ENCODE peak calls at places on chromosome 19, in nine cellular contexts. L, X, H, R, I, J, D, U and B are unnamed samples.

GRCh38 chr19:44869728-44870470 is 21.2 kb upstream of the TOMM40 start:
- DNase-seq in L (peak; percentile 81), X (peak; percentile 71), H (no peak), R (no peak), I (peak; percentile 27), J (no peak), D (no peak), U (peak; percentile 69), B (no peak)

GRCh38 chr19:19109601-19110000 is 28.7 kb downstream of the TMEM161A start:
- DNase-seq in L (no peak), X (peak; percentile 25), H (no peak), R (no peak), I (no peak), J (no peak), D (no peak), U (no peak), B (no peak)

GRCh38 chr19:11887618-11888531 is at the start of gene ZNF69:
- DNase-seq in L (peak; percentile 92), X (peak; percentile 56), H (peak; percentile 85), R (peak; percentile 97), I (peak; percentile 70), J (peak; percentile 94), D (peak; percentile 97), U (peak; percentile 92), B (peak; percentile 75)

GRCh38 chr19:19204181-19204580 is 967 bp upstream of the NR2C2AP start:
- DNase-seq in L (no peak), X (no peak), H (no peak), R (peak; percentile 45), I (peak; percentile 20), J (no peak), D (no peak), U (no peak), B (no peak)

GRCh38 chr19:11191273-11191755 is 6.0 kb downstream of the KANK2 start:
- DNase-seq in L (peak; percentile 88), X (peak; percentile 87), H (peak; percentile 45), R (peak; percentile 42), I (peak; percentile 53), J (peak; percentile 91), D (no peak), U (no peak), B (peak; percentile 78)

GRCh38 chr19:30692517-30692870 is 320.3 kb downstream of the ZNF536 start:
- DNase-seq in L (peak; percentile 56), X (no peak), H (no peak), R (no peak), I (no peak), J (no peak), D (peak; percentile 18), U (no peak), B (peak; percentile 39)

GRCh38 chr19:18776736-18777135 is 14.4 kb downstream of the COMP start:
- DNase-seq in L (no peak), X (peak; percentile 52), H (no peak), R (peak; percentile 48), I (peak; percentile 54), J (no peak), D (no peak), U (no peak), B (no peak)

GRCh38 chr19:1407662-1408299 is 395 bp downstream of the DAZAP1 start:
- DNase-seq in L (no peak), X (no peak), H (no peak), R (no peak), I (no peak), J (peak; percentile 90), D (no peak), U (peak; percentile 59), B (no peak)

GRCh38 chr19:4083677-4084546 is 17.2 kb upstream of the ZBTB7A start:
- DNase-seq in L (no peak), X (no peak), H (no peak), R (peak; percentile 56), I (peak; percentile 61), J (peak; percentile 85), D (no peak), U (peak; percentile 64), B (no peak)

GRCh38 chr19:14480695-14481069 is 5.5 kb upstream of the PTGER1 start:
- DNase-seq in L (no peak), X (no peak), H (no peak), R (no peak), I (no peak), J (no peak), D (no peak), U (no peak), B (no peak)

GRCh38 chr19:14478113-14478545 is 3.0 kb upstream of the PTGER1 start:
- DNase-seq in L (no peak), X (no peak), H (no peak), R (no peak), I (no peak), J (peak; percentile 91), D (no peak), U (no peak), B (no peak)

GRCh38 chr19:14479309-14479984 is 4.3 kb upstream of the PTGER1 start:
- DNase-seq in L (no peak), X (no peak), H (no peak), R (no peak), I (no peak), J (peak; percentile 33), D (no peak), U (no peak), B (no peak)

GRCh38 chr19:14482112-14482941 is 7.2 kb upstream of the PTGER1 start:
- DNase-seq in L (no peak), X (no peak), H (no peak), R (no peak), I (no peak), J (no peak), D (no peak), U (no peak), B (no peak)

GRCh38 chr19:14479985-14480694 is 5.0 kb upstream of the PTGER1 start:
- DNase-seq in L (no peak), X (no peak), H (peak; percentile 44), R (peak; percentile 82), I (peak; percentile 40), J (peak; percentile 91), D (peak; percentile 82), U (no peak), B (no peak)
- H3K4me3 ChIP-seq in L (no peak overlapping the region), X (no peak overlapping the region), H (no peak overlapping the region), R (no peak overlapping the region), I (no peak overlapping the region), J (no peak overlapping the region), D (no peak overlapping the region), U (no peak overlapping the region), B (no peak overlapping the region)

DNA sequence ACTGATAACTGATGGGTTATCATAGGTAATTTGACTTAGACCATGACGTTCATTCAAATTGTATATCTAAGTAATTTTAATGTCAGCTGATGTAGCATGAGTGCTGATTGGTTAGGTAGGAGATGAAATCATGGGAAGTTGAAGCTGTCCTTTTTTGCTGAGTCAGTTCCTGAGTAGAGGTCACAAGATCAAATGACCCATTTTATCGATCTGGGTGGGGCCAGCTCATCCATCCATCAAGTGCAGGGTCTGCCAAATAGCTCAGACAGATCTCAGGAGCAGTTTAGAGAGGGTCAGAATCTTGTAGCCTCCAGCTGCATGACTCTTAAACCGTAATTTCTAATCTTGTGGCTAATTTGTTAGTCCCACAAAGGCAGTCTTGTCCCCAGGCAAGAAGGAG is 35.3 kb upstream of the CD177 start:
- DNase-seq in L (no peak), X (no peak), H (no peak), R (no peak), I (no peak), J (no peak), D (no peak), U (no peak), B (no peak)
- H3K4me3 ChIP-seq in L (no peak overlapping the region), X (no peak overlapping the region), H (no peak overlapping the region), R (no peak overlapping the region), I (no peak overlapping the region), J (no peak overlapping the region), D (no peak overlapping the region), U (no peak overlapping the region), B (no peak overlapping the region)

GRCh38 chr19:2609389-2610116 is 92.9 kb downstream of the GNG7 start:
- DNase-seq in L (peak; percentile 60), X (no peak), H (no peak), R (no peak), I (no peak), J (peak; percentile 48), D (no peak), U (no peak), B (no peak)

GRCh38 chr19:2608602-2608922 is 93.9 kb downstream of the GNG7 start:
- DNase-seq in L (no peak), X (no peak), H (no peak), R (no peak), I (no peak), J (no peak), D (no peak), U (no peak), B (no peak)

GRCh38 chr19:2612619-2613249 is 89.8 kb downstream of the GNG7 start:
- DNase-seq in L (no peak), X (no peak), H (no peak), R (peak; percentile 80), I (no peak), J (peak; percentile 77), D (no peak), U (no peak), B (no peak)

GRCh38 chr19:2611483-2612464 is 90.7 kb downstream of the GNG7 start:
- DNase-seq in L (no peak), X (no peak), H (no peak), R (no peak), I (no peak), J (peak; percentile 64), D (no peak), U (no peak), B (no peak)

DNA sequence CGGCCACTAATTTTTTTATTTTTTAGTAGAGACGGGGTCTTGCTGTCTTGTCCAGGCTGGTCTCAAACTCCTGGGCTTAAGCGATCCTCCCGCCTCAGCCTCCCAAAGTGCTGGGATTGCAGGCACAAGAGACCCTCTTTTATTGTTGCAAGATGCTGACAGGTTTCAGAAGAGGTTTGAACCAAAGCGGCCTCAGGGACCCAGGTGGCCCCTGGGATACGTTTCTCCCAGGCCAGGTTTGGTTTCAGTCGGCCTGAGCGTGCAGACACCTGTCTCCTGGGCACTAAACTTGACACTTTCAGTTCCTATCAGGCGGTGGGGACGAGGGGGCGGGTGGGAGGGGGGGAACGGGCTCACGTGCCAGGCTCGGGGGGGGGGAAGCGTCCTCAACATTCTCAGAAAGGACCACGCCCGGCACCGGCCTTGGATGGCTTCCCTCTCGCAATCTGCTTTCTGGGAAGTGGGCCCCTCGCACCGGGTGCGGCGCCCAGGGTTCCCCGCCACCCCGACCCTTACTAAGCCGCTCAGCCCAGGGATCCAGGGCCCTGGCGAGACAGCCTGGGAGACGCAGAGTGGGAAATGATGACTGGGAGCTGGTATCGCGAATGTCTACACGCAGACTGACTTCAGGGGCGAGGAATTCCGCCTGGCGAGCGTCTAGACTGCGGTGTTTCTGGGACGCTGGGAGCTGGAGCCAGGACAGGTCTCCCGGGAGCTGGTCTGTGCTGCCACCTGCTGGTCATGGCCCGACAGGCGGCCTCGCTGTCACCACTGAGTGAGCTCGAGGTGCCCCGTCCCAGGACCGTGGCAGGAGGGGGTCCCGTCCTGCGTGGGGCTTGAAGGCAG is 91.6 kb downstream of the GNG7 start:
- DNase-seq in L (peak; percentile 97), X (peak; percentile 98), H (peak; percentile 93), R (peak; percentile 96), I (peak; percentile 88), J (peak; percentile 96), D (peak; percentile 92), U (peak; percentile 95), B (peak; percentile 93)
- H3K4me3 ChIP-seq in L (peak overlapping the region; percentile 61), X (peak overlapping the region; percentile 21), H (peak overlapping the region; percentile 35), R (no peak overlapping the region), I (peak overlapping the region; percentile 65), J (peak overlapping the region; percentile 61), D (peak overlapping the region; percentile 41), U (peak overlapping the region; percentile 55), B (peak overlapping the region; percentile 33)

DNA sequence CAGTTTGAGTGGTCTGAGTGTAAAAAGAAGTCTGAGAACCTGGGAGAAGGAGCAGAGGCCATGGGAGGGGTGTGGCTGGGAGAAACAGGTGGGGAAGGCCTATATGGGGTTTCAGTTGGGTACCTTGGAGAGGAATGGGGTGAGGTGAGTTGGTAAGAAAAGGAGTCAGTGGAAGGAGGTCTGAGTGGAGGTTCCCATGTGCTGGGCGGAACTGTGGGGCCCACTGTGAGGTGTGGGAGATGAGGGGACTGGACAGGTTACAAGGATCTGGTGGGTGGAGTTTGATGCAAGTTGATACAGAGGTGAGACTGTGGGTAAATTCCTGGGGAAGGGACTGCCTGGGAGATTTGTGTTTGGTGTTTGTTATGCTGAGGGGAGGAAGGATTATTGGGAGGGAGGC is 2.1 kb downstream of the ZNF574 start:
- DNase-seq in L (no peak), X (no peak), H (no peak), R (no peak), I (no peak), J (no peak), D (no peak), U (no peak), B (no peak)
- H3K4me3 ChIP-seq in L (no peak overlapping the region), X (no peak overlapping the region), H (no peak overlapping the region), R (no peak overlapping the region), I (peak overlapping the region; percentile 75), J (no peak overlapping the region), D (no peak overlapping the region), U (no peak overlapping the region), B (no peak overlapping the region)